ENCODE peak calls at places on chromosome 2, in six cellular contexts. One of them, this sample, is unnamed.

GRCh38 chr2:157349949-157350510 is 24.4 kb upstream of the ERMN start:
- DNase-seq in GM12865: no peak
- DNase-seq in fibroblast of pulmonary artery: peak
- DNase-seq in HFF-Myc: no peak
- DNase-seq in lower lobe of right lung: no peak
- DNase-seq in esophagus muscularis mucosa: no peak
- DNase-seq in this sample: no peak

GRCh38 chr2:99707592-99707991 is 217.8 kb upstream of the REV1 start:
- DNase-seq in GM12865: no peak
- DNase-seq in fibroblast of pulmonary artery: peak
- DNase-seq in HFF-Myc: no peak
- DNase-seq in lower lobe of right lung: no peak
- DNase-seq in esophagus muscularis mucosa: no peak
- DNase-seq in this sample: peak

GRCh38 chr2:101803945-101804696 is 106.6 kb downstream of the MAP4K4 start:
- DNase-seq in GM12865: no peak
- DNase-seq in fibroblast of pulmonary artery: peak
- DNase-seq in HFF-Myc: no peak
- DNase-seq in lower lobe of right lung: no peak
- DNase-seq in esophagus muscularis mucosa: no peak
- DNase-seq in this sample: peak

GRCh38 chr2:168348076-168348475 is 100.7 kb upstream of the STK39 start:
- DNase-seq in GM12865: peak
- DNase-seq in fibroblast of pulmonary artery: peak
- DNase-seq in HFF-Myc: peak
- DNase-seq in lower lobe of right lung: no peak
- DNase-seq in esophagus muscularis mucosa: no peak
- DNase-seq in this sample: peak

GRCh38 chr2:62536873-62537547 is 31.0 kb upstream of the TMEM17 start:
- DNase-seq in GM12865: no peak
- DNase-seq in fibroblast of pulmonary artery: no peak
- DNase-seq in HFF-Myc: no peak
- DNase-seq in lower lobe of right lung: no peak
- DNase-seq in esophagus muscularis mucosa: no peak
- DNase-seq in this sample: no peak

GRCh38 chr2:216807861-216808272 is 52.0 kb downstream of the TNP1 start:
- DNase-seq in GM12865: no peak
- DNase-seq in fibroblast of pulmonary artery: no peak
- DNase-seq in HFF-Myc: no peak
- DNase-seq in lower lobe of right lung: peak
- DNase-seq in esophagus muscularis mucosa: no peak
- DNase-seq in this sample: no peak

GRCh38 chr2:176121377-176122111 is 975 bp upstream of the HOXD9 start:
- DNase-seq in GM12865: no peak
- DNase-seq in fibroblast of pulmonary artery: no peak
- DNase-seq in HFF-Myc: no peak
- DNase-seq in lower lobe of right lung: no peak
- DNase-seq in esophagus muscularis mucosa: no peak
- DNase-seq in this sample: peak

GRCh38 chr2:217559084-217559483 is 443.7 kb downstream of the TNS1 start:
- DNase-seq in GM12865: no peak
- DNase-seq in fibroblast of pulmonary artery: no peak
- DNase-seq in HFF-Myc: no peak
- DNase-seq in lower lobe of right lung: no peak
- DNase-seq in esophagus muscularis mucosa: no peak
- DNase-seq in this sample: no peak

GRCh38 chr2:151796774-151797173 is 31.4 kb downstream of the ARL5A start:
- DNase-seq in GM12865: no peak
- DNase-seq in fibroblast of pulmonary artery: no peak
- DNase-seq in HFF-Myc: no peak
- DNase-seq in lower lobe of right lung: no peak
- DNase-seq in esophagus muscularis mucosa: no peak
- DNase-seq in this sample: no peak

GRCh38 chr2:15893085-15893484 is 47.3 kb upstream of the MYCN start:
- DNase-seq in GM12865: no peak
- DNase-seq in fibroblast of pulmonary artery: no peak
- DNase-seq in HFF-Myc: no peak
- DNase-seq in lower lobe of right lung: no peak
- DNase-seq in esophagus muscularis mucosa: no peak
- DNase-seq in this sample: no peak

GRCh38 chr2:20604957-20605381 is 45.9 kb downstream of the HS1BP3 start:
- DNase-seq in GM12865: no peak
- DNase-seq in fibroblast of pulmonary artery: peak
- DNase-seq in HFF-Myc: no peak
- DNase-seq in lower lobe of right lung: no peak
- DNase-seq in esophagus muscularis mucosa: no peak
- DNase-seq in this sample: peak

GRCh38 chr2:170155022-170155722 is 22.8 kb upstream of the MYO3B start:
- DNase-seq in GM12865: peak
- DNase-seq in fibroblast of pulmonary artery: peak
- DNase-seq in HFF-Myc: no peak
- DNase-seq in lower lobe of right lung: no peak
- DNase-seq in esophagus muscularis mucosa: no peak
- DNase-seq in this sample: peak

GRCh38 chr2:59789523-59789922 is 763.9 kb downstream of the BCL11A start:
- DNase-seq in GM12865: no peak
- DNase-seq in fibroblast of pulmonary artery: no peak
- DNase-seq in HFF-Myc: no peak
- DNase-seq in lower lobe of right lung: no peak
- DNase-seq in esophagus muscularis mucosa: no peak
- DNase-seq in this sample: no peak
- H3K4me3 ChIP-seq in GM12865: no peak
- H3K4me3 ChIP-seq in fibroblast of pulmonary artery: no peak
- H3K4me3 ChIP-seq in HFF-Myc: no peak
- H3K4me3 ChIP-seq in lower lobe of right lung: no peak
- H3K4me3 ChIP-seq in esophagus muscularis mucosa: no peak
- H3K4me3 ChIP-seq in this sample: no peak

GRCh38 chr2:125656190-125656589 is 999.8 kb upstream of the GYPC start:
- DNase-seq in GM12865: no peak
- DNase-seq in fibroblast of pulmonary artery: no peak
- DNase-seq in HFF-Myc: no peak
- DNase-seq in lower lobe of right lung: no peak
- DNase-seq in esophagus muscularis mucosa: no peak
- DNase-seq in this sample: no peak
- TF ChIP-seq CTCF in GM12865: peak
- TF ChIP-seq CTCF in fibroblast of pulmonary artery: no peak
- TF ChIP-seq CTCF in HFF-Myc: no peak
- TF ChIP-seq CTCF in lower lobe of right lung: no peak
- TF ChIP-seq CTCF in esophagus muscularis mucosa: no peak
- TF ChIP-seq CTCF in this sample: no peak

GRCh38 chr2:130911996-130912395 is 75.3 kb downstream of the ARHGEF4 start:
- DNase-seq in GM12865: no peak
- DNase-seq in fibroblast of pulmonary artery: no peak
- DNase-seq in HFF-Myc: no peak
- DNase-seq in lower lobe of right lung: no peak
- DNase-seq in esophagus muscularis mucosa: no peak
- DNase-seq in this sample: no peak
- H3K4me3 ChIP-seq in GM12865: no peak
- H3K4me3 ChIP-seq in fibroblast of pulmonary artery: no peak
- H3K4me3 ChIP-seq in HFF-Myc: no peak
- H3K4me3 ChIP-seq in lower lobe of right lung: no peak
- H3K4me3 ChIP-seq in esophagus muscularis mucosa: no peak
- H3K4me3 ChIP-seq in this sample: no peak

GRCh38 chr2:10079931-10080535 is at the start of gene CYS1:
- DNase-seq in GM12865: peak
- DNase-seq in fibroblast of pulmonary artery: no peak
- DNase-seq in HFF-Myc: no peak
- DNase-seq in lower lobe of right lung: no peak
- DNase-seq in esophagus muscularis mucosa: no peak
- DNase-seq in this sample: no peak
- TF ChIP-seq CTCF in GM12865: peak
- TF ChIP-seq CTCF in fibroblast of pulmonary artery: no peak
- TF ChIP-seq CTCF in HFF-Myc: no peak
- TF ChIP-seq CTCF in lower lobe of right lung: no peak
- TF ChIP-seq CTCF in esophagus muscularis mucosa: peak
- TF ChIP-seq CTCF in this sample: peak

GRCh38 chr2:242012956-242013764 is 143.6 kb downstream of the RTP5 start:
- DNase-seq in GM12865: no peak
- DNase-seq in fibroblast of pulmonary artery: no peak
- DNase-seq in HFF-Myc: no peak
- DNase-seq in lower lobe of right lung: no peak
- DNase-seq in esophagus muscularis mucosa: no peak
- DNase-seq in this sample: no peak
- H3K4me3 ChIP-seq in GM12865: no peak
- H3K4me3 ChIP-seq in fibroblast of pulmonary artery: no peak
- H3K4me3 ChIP-seq in HFF-Myc: no peak
- H3K4me3 ChIP-seq in lower lobe of right lung: no peak
- H3K4me3 ChIP-seq in esophagus muscularis mucosa: no peak
- H3K4me3 ChIP-seq in this sample: no peak

GRCh38 chr2:239948100-239948881 is 76.9 kb downstream of the NDUFA10 start:
- DNase-seq in GM12865: no peak
- DNase-seq in fibroblast of pulmonary artery: no peak
- DNase-seq in HFF-Myc: no peak
- DNase-seq in lower lobe of right lung: peak
- DNase-seq in esophagus muscularis mucosa: no peak
- DNase-seq in this sample: no peak

GRCh38 chr2:239944706-239945551 is 80.2 kb downstream of the NDUFA10 start:
- DNase-seq in GM12865: no peak
- DNase-seq in fibroblast of pulmonary artery: peak
- DNase-seq in HFF-Myc: no peak
- DNase-seq in lower lobe of right lung: peak
- DNase-seq in esophagus muscularis mucosa: no peak
- DNase-seq in this sample: no peak

GRCh38 chr2:239945751-239946569 is 79.2 kb downstream of the NDUFA10 start:
- DNase-seq in GM12865: no peak
- DNase-seq in fibroblast of pulmonary artery: no peak
- DNase-seq in HFF-Myc: no peak
- DNase-seq in lower lobe of right lung: peak
- DNase-seq in esophagus muscularis mucosa: no peak
- DNase-seq in this sample: no peak

GRCh38 chr2:239947361-239948045 is 77.6 kb downstream of the NDUFA10 start:
- DNase-seq in GM12865: no peak
- DNase-seq in fibroblast of pulmonary artery: no peak
- DNase-seq in HFF-Myc: no peak
- DNase-seq in lower lobe of right lung: peak
- DNase-seq in esophagus muscularis mucosa: no peak
- DNase-seq in this sample: no peak

GRCh38 chr2:239946570-239947311 is 78.4 kb downstream of the NDUFA10 start:
- DNase-seq in GM12865: no peak
- DNase-seq in fibroblast of pulmonary artery: no peak
- DNase-seq in HFF-Myc: no peak
- DNase-seq in lower lobe of right lung: peak
- DNase-seq in esophagus muscularis mucosa: no peak
- DNase-seq in this sample: no peak
- TF ChIP-seq CTCF in GM12865: no peak
- TF ChIP-seq CTCF in fibroblast of pulmonary artery: no peak
- TF ChIP-seq CTCF in HFF-Myc: no peak
- TF ChIP-seq CTCF in lower lobe of right lung: no peak
- TF ChIP-seq CTCF in esophagus muscularis mucosa: no peak
- TF ChIP-seq CTCF in this sample: no peak

GRCh38 chr2:9762941-9763340 is 80.3 kb upstream of the TAF1B start:
- DNase-seq in GM12865: no peak
- DNase-seq in fibroblast of pulmonary artery: no peak
- DNase-seq in HFF-Myc: no peak
- DNase-seq in lower lobe of right lung: no peak
- DNase-seq in esophagus muscularis mucosa: no peak
- DNase-seq in this sample: no peak
- H3K4me3 ChIP-seq in GM12865: no peak
- H3K4me3 ChIP-seq in fibroblast of pulmonary artery: no peak
- H3K4me3 ChIP-seq in HFF-Myc: no peak
- H3K4me3 ChIP-seq in lower lobe of right lung: no peak
- H3K4me3 ChIP-seq in esophagus muscularis mucosa: no peak
- H3K4me3 ChIP-seq in this sample: no peak

GRCh38 chr2:23532311-23533013 is 147.5 kb downstream of the KLHL29 start:
- DNase-seq in GM12865: peak
- DNase-seq in fibroblast of pulmonary artery: no peak
- DNase-seq in HFF-Myc: no peak
- DNase-seq in lower lobe of right lung: no peak
- DNase-seq in esophagus muscularis mucosa: no peak
- DNase-seq in this sample: no peak
- TF ChIP-seq CTCF in GM12865: no peak
- TF ChIP-seq CTCF in fibroblast of pulmonary artery: no peak
- TF ChIP-seq CTCF in HFF-Myc: no peak
- TF ChIP-seq CTCF in lower lobe of right lung: no peak
- TF ChIP-seq CTCF in esophagus muscularis mucosa: no peak
- TF ChIP-seq CTCF in this sample: no peak

This sample was measured in fibroblast of villous mesenchyme.